ENCODE peak calls at places on chromosomes 11 and 22, in eight cellular contexts. F is dorsolateral prefrontal cortex, Y is psoas muscle, U is HL-60, M is GM23338, R is K562, O is suprapubic skin, I is fibroblast of lung. P is an unnamed sample. For H3K27me3, the result is how much of the 10 kb centered on the place peaks cover.

GRCh38 chr11:61529537-61530225 is 21.1 kb downstream of the LRRC10B start:
- DNase-seq in I (peak), F (no peak), R (no peak), M (no peak), Y (no peak), O (no peak), U (no peak), P (no peak)

GRCh38 chr11:14764899-14765527 is 121.4 kb downstream of the PDE3B start:
- DNase-seq in R (peak), O (no peak), F (no peak), Y (no peak), I (peak), M (no peak), U (no peak), P (no peak)

GRCh38 chr11:17328856-17329490 is 22.6 kb upstream of the NCR3LG1 start:
- DNase-seq in F (peak), U (no peak), I (no peak), O (no peak), M (peak), Y (no peak), R (no peak), P (no peak)

GRCh38 chr11:60838132-60838531 is 3.8 kb upstream of the CCDC86 start:
- DNase-seq in O (no peak), U (no peak), R (peak), Y (no peak), I (peak), M (peak), F (no peak), P (no peak)

GRCh38 chr11:121321614-121322243 is 29.2 kb downstream of the SC5D start:
- DNase-seq in U (no peak), M (peak), O (no peak), R (no peak), I (peak), F (peak), Y (no peak), P (peak)

GRCh38 chr11:74373382-74373781 is 24.9 kb downstream of the PGM2L1 start:
- DNase-seq in O (no peak), U (no peak), M (no peak), Y (no peak), R (no peak), I (peak), F (no peak), P (no peak)

GRCh38 chr11:104529916-104530315 is 366.0 kb upstream of the PDGFD start:
- DNase-seq in Y (no peak), M (no peak), I (peak), U (no peak), O (no peak), F (peak), R (no peak), P (no peak)

GRCh38 chr11:112963368-112963955 is 2.2 kb downstream of the NCAM1 start:
- DNase-seq in U (no peak), Y (peak), R (no peak), M (peak), O (no peak), F (peak), I (no peak), P (no peak)

GRCh38 chr11:72824811-72825505 is 10.7 kb downstream of the ATG16L2 start:
- DNase-seq in U (no peak), I (no peak), O (no peak), Y (no peak), M (no peak), F (no peak), R (no peak), P (no peak)

GRCh38 chr11:71551711-71552110 is 3.5 kb downstream of the KRTAP5-9 start:
- DNase-seq in M (no peak), O (no peak), F (no peak), U (no peak), Y (no peak), I (no peak), R (no peak), P (no peak)

GRCh38 chr11:120146413-120147093 is 8.6 kb upstream of the TRIM29 start:
- DNase-seq in I (no peak), M (no peak), Y (no peak), F (no peak), O (no peak), U (no peak), R (peak), P (no peak)

GRCh38 chr11:100727410-100727809 is 40.3 kb downstream of the ARHGAP42 start:
- DNase-seq in O (no peak), I (no peak), F (no peak), U (no peak), M (no peak), R (no peak), Y (peak), P (no peak)

GRCh38 chr22:19974233-19974861 is 32.7 kb upstream of the TXNRD2 start:
- DNase-seq in O (no peak), I (peak), Y (no peak), F (peak), M (peak), U (no peak), R (peak), P (no peak)

GRCh38 chr11:69877235-69877634 is 58.0 kb upstream of the FGF3 start:
- DNase-seq in R (no peak), Y (no peak), M (no peak), I (no peak), O (no peak), F (no peak), U (no peak), P (no peak)

GRCh38 chr11:92846542-92847125 is 122.8 kb upstream of the MTNR1B start:
- DNase-seq in F (no peak), M (no peak), R (no peak), I (no peak), O (no peak), U (no peak), Y (no peak), P (no peak)

GRCh38 chr11:115657586-115657985 is 153.4 kb upstream of the CADM1 start:
- DNase-seq in U (no peak), M (no peak), O (no peak), Y (no peak), R (no peak), I (peak), F (no peak), P (no peak)

GRCh38 chr22:20188567-20188877 is 37.7 kb upstream of the CCDC188 start:
- DNase-seq in F (no peak), O (no peak), Y (no peak), I (no peak), R (no peak), M (no peak), U (no peak), P (no peak)

GRCh38 chr22:48579035-48579914 is 1248.4 kb downstream of the BRD1 start:
- DNase-seq in Y (no peak), M (no peak), F (no peak), R (no peak), I (peak), U (no peak), O (no peak), P (no peak)

GRCh38 chr22:35601743-35602633 is 15.1 kb downstream of the MB start:
- DNase-seq in O (no peak), F (no peak), R (no peak), M (no peak), I (peak), U (peak), Y (peak), P (no peak)

GRCh38 chr22:23202812-23203451 is 22.6 kb downstream of the BCR start:
- DNase-seq in R (no peak), F (no peak), Y (no peak), O (no peak), M (no peak), I (no peak), U (no peak), P (no peak)

GRCh38 chr11:69442807-69443137 is 38.7 kb upstream of the LINC01488 start:
- DNase-seq in R (peak), M (peak), U (no peak), I (peak), Y (no peak), F (no peak), O (no peak), P (no peak)

GRCh38 chr11:57482782-57483569 is 22.6 kb downstream of the RTN4RL2 start:
- DNase-seq in M (peak), Y (peak), U (no peak), I (no peak), R (no peak), O (no peak), F (no peak), P (peak)

GRCh38 chr22:38696606-38697005 is 4.1 kb downstream of the JOSD1 start:
- DNase-seq in M (no peak), I (peak), O (no peak), Y (no peak), F (no peak), U (peak), R (no peak), P (no peak)

GRCh38 chr11:76010051-76010450 is 195.0 kb downstream of the UVRAG start:
- DNase-seq in R (no peak), O (no peak), U (no peak), I (no peak), Y (no peak), M (no peak), F (no peak), P (no peak)

GRCh38 chr11:118618115-118618990 is 10.9 kb downstream of the PHLDB1 start:
- DNase-seq in Y (peak), U (no peak), M (no peak), O (peak), R (no peak), F (no peak), I (peak), P (no peak)

GRCh38 chr11:15106201-15106965 is 8.3 kb upstream of the INSC start:
- DNase-seq in M (no peak), R (no peak), O (no peak), U (no peak), I (peak), Y (no peak), F (no peak), P (no peak)

GRCh38 chr22:47157093-47157420 is 394.6 kb downstream of the TBC1D22A start:
- DNase-seq in R (no peak), M (no peak), I (no peak), U (no peak), O (no peak), F (no peak), Y (peak), P (no peak)

GRCh38 chr11:450809-451451 is 851 bp downstream of the PTDSS2 start:
- DNase-seq in F (peak), O (peak), Y (peak), I (peak), M (peak), R (peak), U (peak), P (peak)

GRCh38 chr11:116513894-116514293 is 258.9 kb downstream of the BUD13 start:
- DNase-seq in O (peak), U (no peak), Y (no peak), F (no peak), M (peak), I (peak), R (peak), P (no peak)

GRCh38 chr11:46710821-46711269 is 8.2 kb upstream of the F2 start:
- DNase-seq in Y (peak), R (no peak), I (peak), U (no peak), F (no peak), O (no peak), M (no peak), P (no peak)

DNA sequence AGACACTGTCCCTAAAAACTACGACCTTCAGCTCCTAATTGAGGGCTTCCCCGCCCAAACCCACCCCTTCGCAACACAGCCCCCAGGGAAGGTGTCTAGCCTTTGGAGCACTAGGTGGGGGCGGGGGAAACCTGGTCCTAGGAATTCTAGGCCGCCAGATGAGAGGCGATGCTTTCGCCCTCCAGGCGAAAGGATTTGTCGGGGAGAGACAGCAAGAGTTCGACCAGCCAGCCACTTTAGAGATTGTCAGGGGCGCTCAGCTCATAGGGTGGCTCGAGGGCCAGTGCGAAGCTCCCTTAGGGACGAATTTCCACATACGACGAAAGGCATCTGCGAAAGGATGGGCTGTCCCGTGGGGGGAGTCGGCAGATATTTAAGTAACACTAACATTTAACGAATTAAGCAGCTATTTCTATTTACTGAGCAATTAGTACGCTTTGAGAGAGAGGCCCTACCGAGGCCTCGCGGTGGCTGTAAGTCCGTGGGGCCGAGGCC is 5.3 kb downstream of the CD248 start:
- DNase-seq in U (no peak), Y (no peak), F (no peak), R (no peak), O (no peak), I (no peak), M (peak), P (no peak)
- TF ChIP-seq CTCF in U (peak), Y (no peak), F (no peak), R (peak), O (peak), I (no peak), M (no peak), P (no peak)

GRCh38 chr11:7292902-7293301 is 41.2 kb downstream of the SYT9 start:
- DNase-seq in F (no peak), O (no peak), R (no peak), Y (no peak), U (no peak), I (no peak), M (no peak), P (no peak)
- H3K27me3 ChIP-seq in F (under half), O (under half), R (under half), Y (under half), U (under half), I (under half), M (under half), P (under half)

GRCh38 chr22:24806663-24807001 is 621 bp downstream of the SGSM1 start:
- DNase-seq in R (no peak), I (no peak), U (no peak), F (no peak), O (no peak), M (peak), Y (no peak), P (no peak)

GRCh38 chr22:24809331-24809730 is 3.3 kb downstream of the SGSM1 start:
- DNase-seq in F (no peak), O (no peak), M (no peak), Y (no peak), R (no peak), U (no peak), I (no peak), P (no peak)

GRCh38 chr22:24803064-24803542 is 2.9 kb upstream of the SGSM1 start:
- DNase-seq in Y (peak), F (peak), R (peak), U (peak), I (peak), M (peak), O (no peak), P (peak)

GRCh38 chr22:24807284-24807950 is 1.4 kb downstream of the SGSM1 start:
- DNase-seq in I (peak), R (no peak), F (peak), Y (peak), U (no peak), O (no peak), M (peak), P (no peak)

DNA sequence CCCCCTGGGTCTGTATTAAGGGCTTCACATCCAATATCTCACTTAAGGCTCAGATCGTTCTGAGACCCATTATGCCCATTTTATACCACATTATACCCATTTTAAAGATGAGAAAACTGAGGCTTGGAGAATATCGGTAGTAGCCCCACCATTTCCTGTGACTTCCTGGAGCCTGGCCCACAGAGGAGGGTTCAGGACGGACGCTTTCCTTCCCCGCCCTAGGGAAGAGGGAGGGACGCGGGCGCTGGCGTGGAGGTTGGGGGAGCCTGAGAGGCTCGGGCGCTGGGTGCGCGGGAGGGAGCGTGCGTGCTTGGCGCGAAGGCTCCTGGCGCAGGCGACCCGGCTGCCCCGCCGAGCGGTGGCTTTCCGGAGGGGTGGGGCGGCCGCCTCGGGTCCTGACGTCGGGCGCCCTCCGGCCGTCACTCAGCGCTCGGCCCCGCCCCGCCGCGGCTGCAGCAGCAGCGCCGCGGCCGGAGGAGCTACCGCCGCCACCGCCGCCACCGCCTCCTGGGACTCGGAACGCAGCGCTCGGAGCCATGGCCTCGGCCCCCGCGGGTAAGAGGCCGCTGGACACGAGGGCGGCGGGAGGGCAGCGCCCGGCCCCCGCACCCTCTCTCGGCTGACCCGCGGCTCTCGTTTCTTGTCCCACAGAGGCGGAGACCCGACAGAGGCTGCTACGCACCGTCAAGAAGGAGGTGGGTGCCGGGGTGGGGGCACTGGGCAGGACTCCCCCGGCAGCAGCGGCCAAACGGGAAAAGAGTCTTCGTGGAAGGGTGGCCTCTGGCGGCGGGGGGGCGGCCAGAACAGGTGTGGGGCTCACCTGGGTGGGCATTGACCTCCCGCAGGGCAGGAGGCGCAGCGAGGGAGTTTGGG is at the start of gene SGSM1:
- DNase-seq in M (peak), U (peak), I (peak), R (peak), Y (peak), F (peak), O (no peak), P (peak)
- TF ChIP-seq CTCF in M (no peak), U (no peak), I (no peak), R (no peak), Y (no peak), F (peak), O (no peak), P (no peak)

GRCh38 chr11:34810107-34810562 is 106.0 kb downstream of the APIP start:
- DNase-seq in F (no peak), I (no peak), R (no peak), U (no peak), O (no peak), Y (no peak), M (no peak), P (no peak)
- H3K27me3 ChIP-seq in F (under half), I (under half), R (under half), U (under half), O (under half), Y (under half), M (under half), P (under half)

GRCh38 chr11:8763070-8763469 is 80.5 kb downstream of the RPL27A start:
- DNase-seq in R (no peak), F (no peak), U (no peak), I (no peak), O (no peak), M (no peak), Y (no peak), P (no peak)
- TF ChIP-seq CTCF in R (no peak), F (no peak), U (no peak), I (no peak), O (no peak), M (no peak), Y (no peak), P (no peak)

GRCh38 chr11:63492441-63492840 is 1.5 kb upstream of the PLAAT5 start:
- DNase-seq in M (no peak), I (no peak), O (no peak), U (no peak), R (no peak), F (no peak), Y (no peak), P (no peak)

GRCh38 chr11:63491614-63492372 is 826 bp upstream of the PLAAT5 start:
- DNase-seq in I (peak), M (peak), Y (no peak), O (no peak), F (no peak), U (peak), R (peak), P (no peak)

GRCh38 chr11:63489879-63490278 is 1.1 kb downstream of the PLAAT5 start:
- DNase-seq in U (no peak), M (peak), R (no peak), O (no peak), F (no peak), I (peak), Y (no peak), P (no peak)

GRCh38 chr11:63490551-63491239 is at the start of gene PLAAT5:
- DNase-seq in F (no peak), O (no peak), Y (peak), R (no peak), M (peak), U (no peak), I (peak), P (peak)

GRCh38 chr11:63491240-63491587 is 247 bp upstream of the PLAAT5 start:
- DNase-seq in O (no peak), M (no peak), R (no peak), U (no peak), F (no peak), Y (no peak), I (no peak), P (no peak)
- H3K27me3 ChIP-seq in O (under half), M (under half), R (under half), U (under half), F (under half), Y (under half), I (under half), P (under half)

DNA sequence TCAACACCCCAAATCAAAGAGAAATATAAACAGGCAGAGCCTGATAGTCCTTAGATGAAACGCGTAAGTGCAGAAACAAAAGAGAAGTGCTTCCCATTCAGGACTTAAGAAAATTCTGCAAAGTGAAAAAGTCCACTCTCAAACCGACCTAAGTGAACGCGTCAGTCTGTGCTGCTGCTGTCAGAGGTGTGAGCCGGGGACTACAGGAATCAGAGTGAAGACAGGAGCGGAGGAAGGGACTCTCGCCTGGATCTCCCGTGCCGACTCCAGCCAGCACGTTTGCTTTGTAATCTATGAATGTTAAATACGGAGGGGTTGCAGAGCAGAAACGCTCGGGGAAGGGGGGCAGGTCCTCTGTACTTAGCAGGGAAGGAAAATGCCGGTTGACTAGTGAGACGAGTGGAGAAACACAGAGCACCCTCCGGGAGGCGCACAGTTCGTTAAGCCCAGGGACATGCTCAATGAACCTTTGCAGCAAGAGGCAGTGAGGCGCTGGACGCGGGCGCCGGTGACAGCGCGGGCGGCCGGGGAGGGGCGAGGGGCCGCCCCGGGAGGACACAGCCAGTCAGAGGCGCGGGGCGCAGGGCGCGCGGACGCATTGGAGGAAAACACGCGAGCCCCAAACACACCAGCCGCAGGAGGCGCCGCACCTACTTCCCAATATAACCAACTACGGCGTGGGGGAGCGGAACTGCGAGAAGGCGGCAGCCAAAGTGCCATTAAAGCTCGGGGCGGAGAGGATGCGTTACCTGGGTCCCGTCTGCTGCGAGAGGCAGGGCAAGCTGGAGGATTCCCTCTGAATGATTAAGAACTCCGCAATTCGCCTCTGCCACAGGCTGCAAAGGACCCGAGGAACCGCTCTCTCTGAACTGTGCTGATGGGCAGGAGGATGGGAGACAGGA is at the start of gene CNTN5:
- DNase-seq in M (peak), R (peak), I (peak), F (peak), U (no peak), O (peak), Y (peak), P (no peak)
- TF ChIP-seq CTCF in M (peak), R (no peak), I (peak), F (no peak), U (no peak), O (no peak), Y (no peak), P (no peak)